ENCODE peak calls at places on chromosome 4, in eight cellular contexts. One of them, this sample, is unnamed.

GRCh38 chr4:1472148-1472797 is 66.0 kb upstream of the NKX1-1 start:
- DNase-seq in cardiac septum: peak
- DNase-seq in A549: no peak
- DNase-seq in pancreas: peak
- DNase-seq in BJ: no peak
- DNase-seq in bronchial epithelial cell: no peak
- DNase-seq in mesendoderm: no peak
- DNase-seq in caudate nucleus: no peak
- DNase-seq in this sample: no peak

GRCh38 chr4:122758033-122758432 is 25.5 kb downstream of the BBS12 start:
- DNase-seq in caudate nucleus: no peak
- DNase-seq in BJ: no peak
- DNase-seq in pancreas: no peak
- DNase-seq in mesendoderm: peak
- DNase-seq in cardiac septum: no peak
- DNase-seq in bronchial epithelial cell: peak
- DNase-seq in A549: peak
- DNase-seq in this sample: no peak

GRCh38 chr4:150973626-150974250 is 41.3 kb downstream of the LRBA start:
- DNase-seq in BJ: no peak
- DNase-seq in mesendoderm: no peak
- DNase-seq in bronchial epithelial cell: peak
- DNase-seq in caudate nucleus: no peak
- DNase-seq in A549: no peak
- DNase-seq in cardiac septum: no peak
- DNase-seq in pancreas: no peak
- DNase-seq in this sample: no peak

GRCh38 chr4:101346562-101347266 is 612 bp downstream of the PPP3CA start:
- DNase-seq in pancreas: peak
- DNase-seq in A549: peak
- DNase-seq in caudate nucleus: peak
- DNase-seq in cardiac septum: peak
- DNase-seq in mesendoderm: peak
- DNase-seq in bronchial epithelial cell: peak
- DNase-seq in BJ: no peak
- DNase-seq in this sample: peak

GRCh38 chr4:3010577-3010976 is 47.2 kb downstream of the GRK4 start:
- DNase-seq in cardiac septum: no peak
- DNase-seq in caudate nucleus: no peak
- DNase-seq in A549: no peak
- DNase-seq in bronchial epithelial cell: peak
- DNase-seq in BJ: no peak
- DNase-seq in pancreas: no peak
- DNase-seq in mesendoderm: no peak
- DNase-seq in this sample: no peak

GRCh38 chr4:180808862-180809261 is 1434.3 kb upstream of the TENM3 start:
- DNase-seq in cardiac septum: no peak
- DNase-seq in A549: no peak
- DNase-seq in mesendoderm: no peak
- DNase-seq in BJ: no peak
- DNase-seq in caudate nucleus: no peak
- DNase-seq in bronchial epithelial cell: no peak
- DNase-seq in pancreas: no peak
- DNase-seq in this sample: no peak

GRCh38 chr4:3252831-3253641 is 4.1 kb downstream of the MSANTD1 start:
- DNase-seq in cardiac septum: peak
- DNase-seq in A549: no peak
- DNase-seq in mesendoderm: no peak
- DNase-seq in bronchial epithelial cell: no peak
- DNase-seq in caudate nucleus: no peak
- DNase-seq in BJ: no peak
- DNase-seq in pancreas: peak
- DNase-seq in this sample: no peak

GRCh38 chr4:185215261-185215660 is 5.9 kb downstream of the SNX25 start:
- DNase-seq in A549: no peak
- DNase-seq in BJ: no peak
- DNase-seq in pancreas: no peak
- DNase-seq in cardiac septum: no peak
- DNase-seq in mesendoderm: no peak
- DNase-seq in caudate nucleus: no peak
- DNase-seq in bronchial epithelial cell: no peak
- DNase-seq in this sample: no peak